ENCODE peak calls at places on chromosome 1, in seven cellular contexts. One of them, this sample, is unnamed.

GRCh38 chr1:226325178-226325577 is 16.2 kb upstream of the LIN9 start:
- DNase-seq in mammary epithelial cell: peak; percentile 78
- DNase-seq in GM23248: peak; percentile 58
- DNase-seq in GM06990: no peak
- DNase-seq in osteoblast: no peak
- DNase-seq in Panc1: no peak
- DNase-seq in heart right ventricle: no peak
- DNase-seq in this sample: no peak

GRCh38 chr1:4711191-4711915 is 56.9 kb downstream of the AJAP1 start:
- DNase-seq in mammary epithelial cell: no peak
- DNase-seq in GM23248: no peak
- DNase-seq in GM06990: no peak
- DNase-seq in osteoblast: no peak
- DNase-seq in Panc1: no peak
- DNase-seq in heart right ventricle: no peak
- DNase-seq in this sample: no peak

GRCh38 chr1:112402682-112403643 is 6.9 kb downstream of the CTTNBP2NL start:
- DNase-seq in mammary epithelial cell: no peak
- DNase-seq in GM23248: peak; percentile 36
- DNase-seq in GM06990: no peak
- DNase-seq in osteoblast: no peak
- DNase-seq in Panc1: no peak
- DNase-seq in heart right ventricle: no peak
- DNase-seq in this sample: no peak

GRCh38 chr1:16026723-16027484 is 5.1 kb downstream of the CLCNKA start:
- DNase-seq in mammary epithelial cell: no peak
- DNase-seq in GM23248: peak; percentile 39
- DNase-seq in GM06990: no peak
- DNase-seq in osteoblast: peak; percentile 90
- DNase-seq in Panc1: no peak
- DNase-seq in heart right ventricle: no peak
- DNase-seq in this sample: no peak

GRCh38 chr1:177118901-177119300 is 45.6 kb downstream of the ASTN1 start:
- DNase-seq in mammary epithelial cell: no peak
- DNase-seq in GM23248: no peak
- DNase-seq in GM06990: no peak
- DNase-seq in osteoblast: no peak
- DNase-seq in Panc1: no peak
- DNase-seq in heart right ventricle: no peak
- DNase-seq in this sample: no peak

GRCh38 chr1:114023377-114023776 is 44.1 kb downstream of the OLFML3 start:
- DNase-seq in mammary epithelial cell: no peak
- DNase-seq in GM23248: no peak
- DNase-seq in GM06990: no peak
- DNase-seq in osteoblast: no peak
- DNase-seq in Panc1: no peak
- DNase-seq in heart right ventricle: no peak
- DNase-seq in this sample: no peak

GRCh38 chr1:165910764-165911421 is 83.5 kb downstream of the UCK2 start:
- DNase-seq in mammary epithelial cell: no peak
- DNase-seq in GM23248: peak; percentile 53
- DNase-seq in GM06990: no peak
- DNase-seq in osteoblast: no peak
- DNase-seq in Panc1: no peak
- DNase-seq in heart right ventricle: peak; percentile 29
- DNase-seq in this sample: no peak

GRCh38 chr1:109186704-109187071 is 27.0 kb upstream of the SARS1 start:
- DNase-seq in mammary epithelial cell: no peak
- DNase-seq in GM23248: peak; percentile 21
- DNase-seq in GM06990: no peak
- DNase-seq in osteoblast: no peak
- DNase-seq in Panc1: no peak
- DNase-seq in heart right ventricle: no peak
- DNase-seq in this sample: no peak

GRCh38 chr1:225817611-225818061 is 7.7 kb downstream of the EPHX1 start:
- DNase-seq in mammary epithelial cell: peak; percentile 75
- DNase-seq in GM23248: peak; percentile 96
- DNase-seq in GM06990: no peak
- DNase-seq in osteoblast: peak; percentile 94
- DNase-seq in Panc1: no peak
- DNase-seq in heart right ventricle: peak; percentile 75
- DNase-seq in this sample: peak; percentile 69

DNA sequence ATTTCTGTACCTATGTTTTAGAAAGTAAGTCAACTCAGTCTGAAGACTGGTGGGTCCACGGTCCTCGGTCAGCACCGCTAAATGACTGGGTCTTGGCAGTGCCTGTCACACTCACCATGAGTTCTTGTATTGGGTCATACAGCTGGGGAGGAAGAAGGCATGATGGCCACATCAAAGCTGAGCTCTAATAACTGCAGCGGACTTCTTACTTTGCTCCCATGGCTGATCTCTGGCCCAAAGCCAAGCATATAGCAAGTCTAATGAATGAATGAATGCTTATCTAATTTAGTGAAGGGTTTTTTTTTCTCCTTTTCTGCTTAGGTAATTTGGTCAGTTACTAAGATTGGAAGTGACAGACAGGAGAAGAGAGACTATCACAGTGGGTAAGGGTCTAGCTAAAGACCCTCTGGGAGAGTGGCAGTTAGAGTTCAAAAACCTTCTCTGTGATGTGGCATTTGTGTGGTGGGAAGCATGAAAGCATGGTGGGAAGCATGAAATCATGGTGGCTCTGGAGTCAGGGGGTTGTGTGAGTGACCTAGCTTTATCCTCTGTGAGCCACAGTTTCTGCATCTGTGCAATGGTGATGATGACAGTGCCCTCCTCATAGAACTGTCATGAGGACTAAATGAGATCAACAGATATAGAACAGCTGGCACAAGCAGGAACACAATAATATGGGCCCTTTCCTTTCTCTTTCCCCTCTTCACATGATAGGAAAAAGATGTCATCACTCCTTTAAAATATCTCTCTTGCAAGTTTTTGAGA is 78.9 kb upstream of the JAK1 start:
- DNase-seq in mammary epithelial cell: no peak
- DNase-seq in GM23248: no peak
- DNase-seq in GM06990: no peak
- DNase-seq in osteoblast: no peak
- DNase-seq in Panc1: no peak
- DNase-seq in heart right ventricle: no peak
- DNase-seq in this sample: no peak
- H3K36me3 ChIP-seq in mammary epithelial cell: no peaks in the 10 kb centered on the region
- H3K36me3 ChIP-seq in GM23248: no peaks in the 10 kb centered on the region
- H3K36me3 ChIP-seq in GM06990: no peaks in the 10 kb centered on the region
- H3K36me3 ChIP-seq in osteoblast: no peaks in the 10 kb centered on the region
- H3K36me3 ChIP-seq in Panc1: no peaks in the 10 kb centered on the region
- H3K36me3 ChIP-seq in heart right ventricle: no peaks in the 10 kb centered on the region
- H3K36me3 ChIP-seq in this sample: no peaks in the 10 kb centered on the region

GRCh38 chr1:93992954-93993353 is 83.7 kb upstream of the GCLM start:
- DNase-seq in mammary epithelial cell: no peak
- DNase-seq in GM23248: no peak
- DNase-seq in GM06990: no peak
- DNase-seq in osteoblast: no peak
- DNase-seq in Panc1: no peak
- DNase-seq in heart right ventricle: no peak
- DNase-seq in this sample: no peak
- H3K4me3 ChIP-seq in mammary epithelial cell: no peak overlapping the region
- H3K4me3 ChIP-seq in GM23248: no peak overlapping the region
- H3K4me3 ChIP-seq in GM06990: no peak overlapping the region
- H3K4me3 ChIP-seq in osteoblast: no peak overlapping the region
- H3K4me3 ChIP-seq in Panc1: peak overlapping the region; percentile 43
- H3K4me3 ChIP-seq in heart right ventricle: no peak overlapping the region
- H3K4me3 ChIP-seq in this sample: no peak overlapping the region

GRCh38 chr1:42691157-42691498 is 8.9 kb downstream of the YBX1 start:
- DNase-seq in mammary epithelial cell: no peak
- DNase-seq in GM23248: no peak
- DNase-seq in GM06990: no peak
- DNase-seq in osteoblast: no peak
- DNase-seq in Panc1: no peak
- DNase-seq in heart right ventricle: no peak
- DNase-seq in this sample: no peak

GRCh38 chr1:42690477-42691156 is 8.4 kb downstream of the YBX1 start:
- DNase-seq in mammary epithelial cell: peak; percentile 57
- DNase-seq in GM23248: peak; percentile 36
- DNase-seq in GM06990: no peak
- DNase-seq in osteoblast: peak; percentile 77
- DNase-seq in Panc1: no peak
- DNase-seq in heart right ventricle: no peak
- DNase-seq in this sample: no peak

GRCh38 chr1:42692941-42693340 is 10.7 kb downstream of the YBX1 start:
- DNase-seq in mammary epithelial cell: no peak
- DNase-seq in GM23248: no peak
- DNase-seq in GM06990: no peak
- DNase-seq in osteoblast: no peak
- DNase-seq in Panc1: no peak
- DNase-seq in heart right ventricle: no peak
- DNase-seq in this sample: no peak

GRCh38 chr1:42689912-42690311 is 7.7 kb downstream of the YBX1 start:
- DNase-seq in mammary epithelial cell: peak; percentile 37
- DNase-seq in GM23248: no peak
- DNase-seq in GM06990: no peak
- DNase-seq in osteoblast: no peak
- DNase-seq in Panc1: no peak
- DNase-seq in heart right ventricle: no peak
- DNase-seq in this sample: no peak

GRCh38 chr1:42692461-42692860 is 10.2 kb downstream of the YBX1 start:
- DNase-seq in mammary epithelial cell: no peak
- DNase-seq in GM23248: no peak
- DNase-seq in GM06990: no peak
- DNase-seq in osteoblast: no peak
- DNase-seq in Panc1: no peak
- DNase-seq in heart right ventricle: no peak
- DNase-seq in this sample: no peak
- H3K36me3 ChIP-seq in mammary epithelial cell: peaks cover 34% of the 10 kb centered on the region
- H3K36me3 ChIP-seq in GM23248: peaks cover 48% of the 10 kb centered on the region
- H3K36me3 ChIP-seq in GM06990: peaks cover 7% of the 10 kb centered on the region
- H3K36me3 ChIP-seq in osteoblast: peaks cover 46% of the 10 kb centered on the region
- H3K36me3 ChIP-seq in Panc1: peaks cover 62% of the 10 kb centered on the region
- H3K36me3 ChIP-seq in heart right ventricle: no peaks in the 10 kb centered on the region
- H3K36me3 ChIP-seq in this sample: peaks cover 1% of the 10 kb centered on the region

DNA sequence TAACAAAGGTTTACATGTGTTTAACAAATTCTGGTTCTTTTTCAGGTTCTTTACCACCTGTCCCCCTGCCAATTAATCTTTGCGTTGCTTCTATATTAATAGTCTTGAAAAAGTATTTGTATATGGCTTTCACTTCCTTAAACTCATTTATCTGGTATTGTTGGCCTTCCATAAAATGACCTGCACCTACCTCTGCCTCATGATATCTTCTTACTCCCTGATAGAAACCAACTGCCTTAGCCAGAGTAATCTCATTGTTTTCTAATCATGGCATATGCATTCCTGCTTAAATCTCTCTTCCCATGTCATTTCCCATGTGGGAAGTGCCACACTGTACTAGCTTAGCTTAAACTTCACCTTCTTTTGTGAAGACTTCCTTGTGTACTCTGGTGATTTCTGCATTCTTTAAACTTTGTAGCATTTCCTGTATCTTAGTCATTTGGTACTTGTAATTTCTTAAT is 8.7 kb downstream of the SMG7 start:
- DNase-seq in mammary epithelial cell: peak; percentile 9
- DNase-seq in GM23248: peak; percentile 37
- DNase-seq in GM06990: peak; percentile 52
- DNase-seq in osteoblast: no peak
- DNase-seq in Panc1: no peak
- DNase-seq in heart right ventricle: no peak
- DNase-seq in this sample: no peak
- H3K4me3 ChIP-seq in mammary epithelial cell: no peak overlapping the region
- H3K4me3 ChIP-seq in GM23248: no peak overlapping the region
- H3K4me3 ChIP-seq in GM06990: peak overlapping the region; percentile 7
- H3K4me3 ChIP-seq in osteoblast: no peak overlapping the region
- H3K4me3 ChIP-seq in Panc1: no peak overlapping the region
- H3K4me3 ChIP-seq in heart right ventricle: no peak overlapping the region
- H3K4me3 ChIP-seq in this sample: no peak overlapping the region

GRCh38 chr1:21725738-21726392 is 56.7 kb upstream of the RAP1GAP start:
- DNase-seq in mammary epithelial cell: no peak
- DNase-seq in GM23248: no peak
- DNase-seq in GM06990: no peak
- DNase-seq in osteoblast: no peak
- DNase-seq in Panc1: no peak
- DNase-seq in heart right ventricle: no peak
- DNase-seq in this sample: no peak
- H3K36me3 ChIP-seq in mammary epithelial cell: peaks cover 22% of the 10 kb centered on the region
- H3K36me3 ChIP-seq in GM23248: peaks cover 49% of the 10 kb centered on the region
- H3K36me3 ChIP-seq in GM06990: peaks cover 11% of the 10 kb centered on the region
- H3K36me3 ChIP-seq in osteoblast: peaks cover 48% of the 10 kb centered on the region
- H3K36me3 ChIP-seq in Panc1: peaks cover 11% of the 10 kb centered on the region
- H3K36me3 ChIP-seq in heart right ventricle: no peaks in the 10 kb centered on the region
- H3K36me3 ChIP-seq in this sample: no peaks in the 10 kb centered on the region

GRCh38 chr1:153774036-153774435 is 1.2 kb upstream of the SLC27A3 start:
- DNase-seq in mammary epithelial cell: no peak
- DNase-seq in GM23248: peak; percentile 20
- DNase-seq in GM06990: no peak
- DNase-seq in osteoblast: peak; percentile 48
- DNase-seq in Panc1: no peak
- DNase-seq in heart right ventricle: no peak
- DNase-seq in this sample: no peak

GRCh38 chr1:153774780-153775431 is at the start of gene SLC27A3:
- DNase-seq in mammary epithelial cell: peak; percentile 46
- DNase-seq in GM23248: no peak
- DNase-seq in GM06990: no peak
- DNase-seq in osteoblast: peak; percentile 95
- DNase-seq in Panc1: no peak
- DNase-seq in heart right ventricle: peak; percentile 83
- DNase-seq in this sample: no peak

GRCh38 chr1:153776352-153776751 is 1.1 kb downstream of the SLC27A3 start:
- DNase-seq in mammary epithelial cell: no peak
- DNase-seq in GM23248: no peak
- DNase-seq in GM06990: no peak
- DNase-seq in osteoblast: no peak
- DNase-seq in Panc1: no peak
- DNase-seq in heart right ventricle: no peak
- DNase-seq in this sample: no peak

GRCh38 chr1:153776971-153777370 is 1.8 kb downstream of the SLC27A3 start:
- DNase-seq in mammary epithelial cell: no peak
- DNase-seq in GM23248: no peak
- DNase-seq in GM06990: no peak
- DNase-seq in osteoblast: peak; percentile 71
- DNase-seq in Panc1: no peak
- DNase-seq in heart right ventricle: no peak
- DNase-seq in this sample: no peak

DNA sequence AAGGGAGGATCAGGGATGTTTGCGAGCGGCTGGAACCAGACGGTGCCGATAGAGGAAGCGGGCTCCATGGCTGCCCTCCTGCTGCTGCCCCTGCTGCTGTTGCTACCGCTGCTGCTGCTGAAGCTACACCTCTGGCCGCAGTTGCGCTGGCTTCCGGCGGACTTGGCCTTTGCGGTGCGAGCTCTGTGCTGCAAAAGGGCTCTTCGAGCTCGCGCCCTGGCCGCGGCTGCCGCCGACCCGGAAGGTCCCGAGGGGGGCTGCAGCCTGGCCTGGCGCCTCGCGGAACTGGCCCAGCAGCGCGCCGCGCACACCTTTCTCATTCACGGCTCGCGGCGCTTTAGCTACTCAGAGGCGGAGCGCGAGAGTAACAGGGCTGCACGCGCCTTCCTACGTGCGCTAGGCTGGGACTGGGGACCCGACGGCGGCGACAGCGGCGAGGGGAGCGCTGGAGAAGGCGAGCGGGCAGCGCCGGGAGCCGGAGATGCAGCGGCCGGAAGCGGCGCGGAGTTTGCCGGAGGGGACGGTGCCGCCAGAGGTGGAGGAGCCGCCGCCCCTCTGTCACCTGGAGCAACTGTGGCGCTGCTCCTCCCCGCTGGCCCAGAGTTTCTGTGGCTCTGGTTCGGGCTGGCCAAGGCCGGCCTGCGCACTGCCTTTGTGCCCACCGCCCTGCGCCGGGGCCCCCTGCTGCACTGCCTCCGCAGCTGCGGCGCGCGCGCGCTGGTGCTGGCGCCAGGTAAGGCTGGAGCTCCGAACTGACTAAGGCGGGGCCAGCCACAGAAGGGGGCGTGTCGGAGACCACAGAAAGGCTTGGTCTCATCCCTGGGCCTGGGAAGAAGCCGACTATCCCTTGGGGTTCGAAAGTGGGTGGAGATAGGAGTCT is 465 bp downstream of the SLC27A3 start:
- DNase-seq in mammary epithelial cell: peak; percentile 74
- DNase-seq in GM23248: peak; percentile 76
- DNase-seq in GM06990: peak; percentile 81
- DNase-seq in osteoblast: peak; percentile 89
- DNase-seq in Panc1: no peak
- DNase-seq in heart right ventricle: peak; percentile 71
- DNase-seq in this sample: no peak
- H3K4me3 ChIP-seq in mammary epithelial cell: peak overlapping the region; percentile 65
- H3K4me3 ChIP-seq in GM23248: peak overlapping the region; percentile 74
- H3K4me3 ChIP-seq in GM06990: peak overlapping the region; percentile 67
- H3K4me3 ChIP-seq in osteoblast: peak overlapping the region; percentile 77
- H3K4me3 ChIP-seq in Panc1: peak overlapping the region; percentile 61
- H3K4me3 ChIP-seq in heart right ventricle: peak overlapping the region; percentile 94
- H3K4me3 ChIP-seq in this sample: peak overlapping the region; percentile 40